ENCODE peak calls at places on chromosomes 11 and 22, in nine cellular contexts. M is NCI-H1092 treated with DMSO at 0.1 percent for 48 hours; F is right lobe of liver; D is stimulated activated CD8-positive, alpha-beta memory T cell treated with anti-CD3 and anti-CD28 coated beads, Interleukin-4, amount 100 ng/mL, for 4 hours; K is activated CD4-positive, alpha-beta T cell treated with anti-CD3 and anti-CD28 coated beads, Interleukin-2, amount 50 U/mL, for 4 hours; N is EH; L is EL; Z is T-helper 17 cell; X is SK-MEL-5. H is an unnamed sample.

GRCh38 chr11:2789331-2789730 is 89.5 kb upstream of the KCNQ1OT1 start:
- DNase-seq in M (no peak), F (no peak), D (no peak), K (no peak), N (no peak), L (no peak), Z (no peak), X (no peak), H (no peak)

GRCh38 chr11:86247608-86248007 is 3.1 kb downstream of the EED start:
- DNase-seq in M (no peak), F (no peak), D (no peak), K (no peak), N (no peak), L (no peak), Z (no peak), X (no peak), H (no peak)

GRCh38 chr11:44004452-44004833 is 43.3 kb upstream of the ACCSL start:
- DNase-seq in M (no peak), F (peak), D (no peak), K (no peak), N (no peak), L (no peak), Z (no peak), X (no peak), H (no peak)

GRCh38 chr22:49005557-49005956 is 822.1 kb downstream of the BRD1 start:
- DNase-seq in M (no peak), F (no peak), D (no peak), K (no peak), N (no peak), L (no peak), Z (no peak), X (no peak), H (no peak)

GRCh38 chr11:45089251-45089650 is 57.2 kb upstream of the PRDM11 start:
- DNase-seq in M (no peak), F (peak), D (no peak), K (no peak), N (peak), L (peak), Z (no peak), X (no peak), H (peak)

GRCh38 chr22:26579331-26579886 is 10.5 kb downstream of the TPST2 start:
- DNase-seq in M (no peak), F (no peak), D (no peak), K (peak), N (no peak), L (no peak), Z (peak), X (no peak), H (no peak)

GRCh38 chr11:27718346-27718852 is 18.1 kb upstream of the BDNF start:
- DNase-seq in M (peak), F (no peak), D (no peak), K (no peak), N (peak), L (peak), Z (no peak), X (peak), H (peak)

GRCh38 chr11:123516238-123516637 is 86.2 kb downstream of the GRAMD1B start:
- DNase-seq in M (no peak), F (no peak), D (no peak), K (no peak), N (no peak), L (no peak), Z (no peak), X (no peak), H (no peak)

GRCh38 chr22:36180038-36180880 is 19.7 kb upstream of the APOL3 start:
- DNase-seq in M (peak), F (peak), D (peak), K (peak), N (peak), L (peak), Z (peak), X (peak), H (peak)

GRCh38 chr22:37283393-37283937 is 1.2 kb downstream of the CYTH4 start:
- DNase-seq in M (no peak), F (no peak), D (peak), K (peak), N (peak), L (no peak), Z (peak), X (no peak), H (no peak)

GRCh38 chr11:134244593-134244992 is 8.6 kb downstream of the THYN1 start:
- DNase-seq in M (no peak), F (no peak), D (no peak), K (peak), N (peak), L (peak), Z (no peak), X (peak), H (peak)

GRCh38 chr11:27705873-27706820 is 5.9 kb upstream of the BDNF start:
- DNase-seq in M (peak), F (no peak), D (no peak), K (no peak), N (peak), L (peak), Z (no peak), X (peak), H (peak)

GRCh38 chr11:63920870-63921417 is 4.0 kb upstream of the RCOR2 start:
- DNase-seq in M (no peak), F (no peak), D (no peak), K (no peak), N (no peak), L (no peak), Z (no peak), X (peak), H (no peak)

GRCh38 chr22:36879775-36880174 is 19.0 kb downstream of the NCF4 start:
- DNase-seq in M (no peak), F (no peak), D (no peak), K (no peak), N (no peak), L (no peak), Z (no peak), X (no peak), H (no peak)

GRCh38 chr22:39462443-39463147 is 5.8 kb downstream of the MGAT3 start:
- DNase-seq in M (no peak), F (peak), D (no peak), K (no peak), N (no peak), L (no peak), Z (no peak), X (no peak), H (no peak)

GRCh38 chr11:66409226-66409625 is 11.6 kb upstream of the NPAS4 start:
- DNase-seq in M (no peak), F (no peak), D (no peak), K (no peak), N (no peak), L (no peak), Z (no peak), X (no peak), H (no peak)

GRCh38 chr22:38205261-38206128 is 3.7 kb downstream of the MAFF start:
- DNase-seq in M (no peak), F (no peak), D (no peak), K (no peak), N (peak), L (peak), Z (no peak), X (no peak), H (no peak)

GRCh38 chr11:45144126-45145082 is 2.0 kb upstream of the PRDM11 start:
- DNase-seq in M (no peak), F (peak), D (no peak), K (no peak), N (no peak), L (no peak), Z (no peak), X (no peak), H (no peak)

GRCh38 chr11:30489076-30489475 is 97.1 kb downstream of the MPPED2 start:
- DNase-seq in M (no peak), F (no peak), D (no peak), K (no peak), N (no peak), L (no peak), Z (no peak), X (no peak), H (no peak)

GRCh38 chr11:44593194-44593593 is 27.7 kb downstream of the CD82 start:
- DNase-seq in M (no peak), F (no peak), D (no peak), K (no peak), N (no peak), L (no peak), Z (no peak), X (no peak), H (no peak)

GRCh38 chr11:60985991-60986915 is 14.8 kb downstream of the CD6 start:
- DNase-seq in M (no peak), F (no peak), D (peak), K (peak), N (peak), L (peak), Z (peak), X (no peak), H (peak)

GRCh38 chr11:108025387-108026080 is 16.8 kb downstream of the CUL5 start:
- DNase-seq in M (no peak), F (no peak), D (no peak), K (no peak), N (no peak), L (no peak), Z (no peak), X (no peak), H (no peak)

GRCh38 chr11:15716550-15716949 is 601.8 kb downstream of the INSC start:
- DNase-seq in M (peak), F (no peak), D (no peak), K (no peak), N (peak), L (peak), Z (no peak), X (no peak), H (peak)

GRCh38 chr11:110362916-110363574 is 66.6 kb upstream of the RDX start:
- DNase-seq in M (peak), F (peak), D (no peak), K (no peak), N (peak), L (peak), Z (no peak), X (peak), H (peak)